ENCODE peak calls at places on chromosome 14, in eight cellular contexts. C, F, E, A, K, H, O and W are unnamed samples.
A peak's percentile ranks its signal among the peaks of the same experiment; 100 is the strongest.

GRCh38 chr14:68172664-68173063 is 353.1 kb downstream of the RAD51B start:
- DNase-seq in C (peak; percentile 65), F (peak; percentile 32), E (no peak), A (no peak), K (no peak), H (peak; percentile 34), O (no peak), W (no peak)

GRCh38 chr14:104009297-104009696 is 67.0 kb upstream of the RD3L start:
- DNase-seq in C (no peak), F (no peak), E (no peak), A (no peak), K (no peak), H (no peak), O (no peak), W (no peak)

GRCh38 chr14:87908591-87908990 is 84.4 kb downstream of the GALC start:
- DNase-seq in C (no peak), F (no peak), E (no peak), A (no peak), K (no peak), H (no peak), O (no peak), W (no peak)

GRCh38 chr14:89178802-89179201 is 238.2 kb downstream of the FOXN3 start:
- DNase-seq in C (no peak), F (no peak), E (no peak), A (no peak), K (no peak), H (no peak), O (no peak), W (no peak)

GRCh38 chr14:93317836-93318807 is 14.7 kb downstream of the BTBD7 start:
- DNase-seq in C (peak; percentile 55), F (no peak), E (peak; percentile 22), A (no peak), K (no peak), H (no peak), O (no peak), W (peak; percentile 39)

GRCh38 chr14:99393059-99393655 is 87.5 kb downstream of the SETD3 start:
- DNase-seq in C (peak; percentile 61), F (no peak), E (peak; percentile 55), A (no peak), K (no peak), H (peak; percentile 15), O (no peak), W (peak; percentile 53)

GRCh38 chr14:57066887-57067513 is 201.7 kb downstream of the EXOC5 start:
- DNase-seq in C (peak; percentile 13), F (peak; percentile 18), E (peak; percentile 54), A (no peak), K (no peak), H (peak; percentile 12), O (no peak), W (no peak)

GRCh38 chr14:81990312-81990761 is 456.7 kb upstream of the SEL1L start:
- DNase-seq in C (peak; percentile 6), F (peak; percentile 51), E (peak; percentile 27), A (no peak), K (peak; percentile 18), H (peak; percentile 18), O (no peak), W (no peak)

DNA sequence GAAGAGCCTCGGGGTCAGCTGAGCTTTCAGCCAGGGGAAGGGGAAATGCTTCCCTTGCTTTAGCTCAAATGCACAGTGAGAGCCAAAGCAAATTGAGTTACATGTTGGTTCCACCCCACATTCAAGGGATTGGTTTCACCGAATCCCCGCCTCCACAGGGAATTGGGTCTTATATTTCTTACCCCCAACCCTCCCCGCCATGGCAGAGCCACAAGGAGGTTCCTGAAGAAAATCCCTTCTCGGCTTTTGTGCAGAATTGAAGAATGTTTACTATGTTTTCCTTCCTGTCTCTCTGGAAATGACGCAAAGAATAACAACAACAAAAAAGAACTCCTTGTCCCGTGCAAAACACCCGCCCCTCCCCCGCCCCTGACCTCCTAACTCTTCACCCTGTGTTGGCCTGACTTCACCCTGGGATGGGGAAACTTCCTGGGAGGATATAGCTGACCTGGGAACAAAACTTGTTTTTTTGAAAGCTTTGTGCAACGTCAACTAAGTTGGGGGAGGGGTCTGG is 21.9 kb upstream of the CIPC start:
- DNase-seq in C (no peak), F (no peak), E (peak; percentile 65), A (no peak), K (peak; percentile 86), H (no peak), O (peak; percentile 85), W (no peak)
- TF ChIP-seq POLR2A in C (no peak), F (no peak), E (peak; percentile 61), A (peak; percentile 29), K (no peak), H (no peak), O (no peak), W (no peak)

GRCh38 chr14:100825691-100826331 is at the start of gene MEG3:
- DNase-seq in C (peak; percentile 17), F (peak; percentile 27), E (peak; percentile 22), A (no peak), K (peak; percentile 26), H (no peak), O (peak; percentile 19), W (no peak)
- TF ChIP-seq POLR2A in C (peak; percentile 97), F (peak; percentile 43), E (peak; percentile 81), A (peak; percentile 53), K (no peak), H (no peak), O (peak; percentile 89), W (no peak)

DNA sequence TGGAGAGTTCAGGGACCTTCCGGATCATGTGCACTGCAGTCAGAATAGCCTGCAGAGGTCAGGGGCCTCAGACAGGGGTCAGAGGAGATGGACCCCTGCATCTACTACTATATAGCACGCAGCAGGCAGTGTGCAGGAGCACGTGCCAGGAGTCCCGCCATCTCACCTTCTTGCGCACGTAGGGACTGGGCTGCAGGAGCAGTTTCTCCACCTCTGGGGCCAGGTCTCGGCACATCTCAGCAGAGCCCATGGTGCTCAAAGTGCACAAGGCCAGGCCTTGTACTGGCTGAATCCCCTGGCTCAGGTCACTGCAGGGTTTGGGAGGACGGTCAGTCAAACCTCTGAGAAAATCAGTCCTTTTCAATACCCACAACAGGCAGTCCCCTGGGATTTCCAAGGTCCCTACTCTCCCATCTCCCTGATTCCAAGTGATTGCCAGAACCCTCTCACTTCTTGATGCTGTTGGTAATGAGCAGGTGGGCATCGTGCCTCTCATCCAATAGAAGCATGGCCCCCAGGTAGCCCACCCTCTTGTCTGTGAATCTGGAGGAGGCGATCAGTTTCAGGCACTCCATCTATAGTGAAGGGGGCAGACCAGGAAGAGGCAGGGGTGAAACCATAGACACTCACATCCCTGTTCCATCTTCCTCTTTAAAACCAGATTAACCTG is 1.3 kb downstream of the AP1G2 start:
- DNase-seq in C (no peak), F (no peak), E (no peak), A (no peak), K (no peak), H (no peak), O (no peak), W (no peak)
- TF ChIP-seq POLR2A in C (no peak), F (no peak), E (no peak), A (no peak), K (no peak), H (no peak), O (no peak), W (no peak)

GRCh38 chr14:54512393-54512792 is 2.7 kb downstream of the CGRRF1 start:
- DNase-seq in C (no peak), F (no peak), E (no peak), A (no peak), K (no peak), H (no peak), O (no peak), W (no peak)

GRCh38 chr14:54515670-54516069 is 6.0 kb downstream of the CGRRF1 start:
- DNase-seq in C (no peak), F (no peak), E (no peak), A (no peak), K (no peak), H (no peak), O (no peak), W (no peak)

DNA sequence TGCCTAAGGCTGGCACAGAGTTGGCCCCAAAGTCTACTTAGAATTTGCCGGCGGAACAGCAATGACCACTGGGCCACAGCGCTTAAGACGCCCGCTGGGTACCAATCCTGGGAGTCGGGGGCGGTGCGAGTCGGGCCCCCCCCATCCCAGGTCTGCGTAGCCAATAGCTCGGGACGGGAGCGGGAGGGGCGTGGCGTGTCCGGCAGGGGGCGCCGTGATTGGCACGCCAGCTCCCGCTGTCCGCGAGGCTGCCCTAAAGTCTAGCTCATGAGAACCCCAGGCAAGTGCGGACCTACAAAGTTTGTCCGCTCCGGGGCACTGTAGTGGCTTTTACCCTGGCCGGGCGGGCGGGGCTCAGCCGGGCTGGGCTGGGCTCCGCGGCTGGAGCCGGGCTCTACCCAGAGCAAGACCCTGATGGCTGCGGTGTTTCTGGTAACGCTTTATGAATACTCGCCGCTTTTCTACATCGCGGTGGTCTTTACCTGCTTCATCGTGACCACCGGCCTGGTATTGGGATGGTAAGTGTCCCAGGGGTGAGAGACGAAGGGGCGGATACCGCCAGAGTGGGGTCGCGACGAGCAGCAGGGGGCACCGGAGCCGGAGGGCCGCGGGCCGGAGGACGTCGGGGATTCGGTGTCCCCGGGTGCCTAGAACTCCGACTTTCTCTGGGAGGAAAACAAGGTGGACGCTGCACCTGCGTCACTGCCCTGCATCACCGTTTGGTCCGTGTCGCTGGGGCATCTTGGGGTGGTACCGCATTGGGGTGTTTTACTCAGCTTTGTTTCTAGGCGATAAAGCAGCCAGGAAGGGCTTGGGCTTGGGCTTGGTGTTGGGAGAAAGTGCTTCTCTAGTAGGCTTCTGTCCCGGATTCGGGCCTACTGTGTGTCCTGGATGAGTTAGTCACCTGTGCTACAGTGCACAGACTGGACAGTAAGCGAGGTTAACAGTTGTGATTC is at the start of gene CGRRF1:
- DNase-seq in C (peak; percentile 94), F (peak; percentile 98), E (peak; percentile 99), A (peak; percentile 87), K (peak; percentile 99), H (peak; percentile 96), O (peak; percentile 97), W (peak; percentile 86)
- TF ChIP-seq POLR2A in C (peak; percentile 87), F (peak; percentile 50), E (peak; percentile 77), A (peak; percentile 69), K (no peak), H (peak; percentile 66), O (peak; percentile 76), W (peak; percentile 56)